ENCODE peak calls at places on chromosomes 13 and 19, in eight cellular contexts. G is heart right ventricle; R is ovary; P is right lobe of liver; C is PC-9; V is effector memory CD4-positive, alpha-beta T cell; H is psoas muscle; A is cardiac muscle cell. J is an unnamed sample. For H3K4me1, the result is how much of the 10 kb centered on the place peaks cover.

GRCh38 chr13:27353166-27353583 is 71.2 kb upstream of the GTF3A start:
- DNase-seq in P (no peak), C (no peak), H (no peak), A (peak), G (no peak), R (no peak), V (no peak), J (no peak)

GRCh38 chr19:42370068-42370520 is 20.0 kb downstream of the CNFN start:
- DNase-seq in G (no peak), A (no peak), V (no peak), R (no peak), H (no peak), C (no peak), P (no peak), J (no peak)

GRCh38 chr19:7751157-7751783 is 3.9 kb upstream of the CD209 start:
- DNase-seq in P (no peak), R (no peak), V (no peak), C (no peak), A (no peak), G (no peak), H (no peak), J (no peak)

GRCh38 chr13:83815598-83815997 is 66.7 kb downstream of the SLITRK1 start:
- DNase-seq in G (no peak), A (no peak), V (no peak), H (no peak), C (no peak), P (no peak), R (no peak), J (no peak)

GRCh38 chr13:42041017-42041683 is 7.3 kb upstream of the DGKH start:
- DNase-seq in C (peak), G (peak), H (peak), P (peak), R (peak), V (no peak), A (peak), J (peak)

GRCh38 chr13:25286308-25286968 is 850 bp downstream of the MTMR6 start:
- DNase-seq in G (peak), A (peak), V (peak), H (no peak), P (peak), C (peak), R (no peak), J (peak)

GRCh38 chr13:28820099-28821051 is at the start of gene MTUS2:
- DNase-seq in V (no peak), H (no peak), A (no peak), G (no peak), P (peak), R (no peak), C (no peak), J (peak)

GRCh38 chr13:70960841-70961443 is 852.7 kb upstream of the KLHL1 start:
- DNase-seq in G (no peak), V (no peak), R (no peak), P (no peak), A (peak), H (no peak), C (peak), J (peak)

GRCh38 chr13:72313546-72313945 is 413.9 kb downstream of the MZT1 start:
- DNase-seq in V (no peak), R (no peak), C (no peak), P (no peak), G (no peak), A (no peak), H (no peak), J (no peak)

GRCh38 chr19:5171711-5172110 is 168.9 kb downstream of the PTPRS start:
- DNase-seq in C (peak), A (peak), P (no peak), V (no peak), G (no peak), H (no peak), R (no peak), J (no peak)

GRCh38 chr19:8017808-8018207 is 12.4 kb upstream of the ELAVL1 start:
- DNase-seq in P (no peak), R (no peak), V (no peak), C (no peak), G (no peak), A (no peak), H (no peak), J (no peak)

GRCh38 chr13:102688306-102688973 is 6.4 kb downstream of the METTL21C start:
- DNase-seq in G (no peak), P (no peak), R (no peak), V (no peak), A (no peak), H (no peak), C (no peak), J (no peak)

GRCh38 chr19:6402834-6403608 is 10.1 kb upstream of the GTF2F1 start:
- DNase-seq in A (peak), V (no peak), C (no peak), H (no peak), P (no peak), R (no peak), G (no peak), J (peak)

GRCh38 chr19:14004619-14005380 is 1.3 kb downstream of the RFX1 start:
- DNase-seq in P (peak), C (no peak), R (no peak), A (peak), H (peak), G (peak), V (no peak), J (peak)

GRCh38 chr13:33199282-33199850 is 86.2 kb downstream of the STARD13 start:
- DNase-seq in R (no peak), G (no peak), P (no peak), V (no peak), H (no peak), A (no peak), C (no peak), J (no peak)

GRCh38 chr13:90968510-90968909 is 379.0 kb upstream of the MIR17HG start:
- DNase-seq in C (peak), G (no peak), A (peak), H (no peak), V (no peak), P (no peak), R (no peak), J (no peak)

GRCh38 chr19:38277969-38278680 is 13.8 kb downstream of the SPINT2 start:
- DNase-seq in C (peak), P (peak), R (peak), G (peak), A (peak), V (no peak), H (peak), J (peak)

GRCh38 chr19:16204005-16204294 is 6.2 kb downstream of the AP1M1 start:
- DNase-seq in R (no peak), A (no peak), G (no peak), H (no peak), V (no peak), P (no peak), C (no peak), J (no peak)
- H3K4me1 ChIP-seq in R (under half), A (under half), G (under half), H (under half), V (under half), P (half or more), C (under half), J (under half)

DNA sequence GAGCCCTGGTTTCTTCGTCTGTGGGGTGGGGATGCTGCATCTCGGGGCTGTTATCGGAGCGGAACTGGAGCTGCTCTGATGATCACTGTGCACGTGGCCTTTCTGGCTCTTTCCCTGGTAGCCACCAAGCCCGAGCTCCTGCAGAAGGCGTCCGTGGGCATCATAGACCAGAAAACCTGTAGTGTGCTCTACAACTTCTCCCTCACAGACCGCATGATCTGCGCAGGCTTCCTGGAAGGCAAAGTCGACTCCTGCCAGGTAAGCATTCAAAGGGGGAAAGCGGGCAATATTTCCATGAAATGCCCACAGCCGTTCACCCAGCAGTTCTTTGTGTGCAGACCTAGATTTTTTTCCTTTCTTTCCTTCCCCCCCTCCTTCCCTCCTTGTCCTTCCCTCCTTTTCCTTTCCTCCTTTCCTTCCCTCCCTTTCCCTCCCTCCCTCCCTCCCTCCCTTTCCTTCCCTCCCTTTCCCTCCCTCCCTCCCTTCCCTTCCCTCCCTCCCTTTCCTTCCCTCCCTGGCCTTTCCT is 9.4 kb downstream of the TIMM13 start:
- DNase-seq in V (no peak), R (no peak), P (no peak), A (no peak), G (no peak), H (no peak), C (no peak), J (no peak)
- H3K4me1 ChIP-seq in V (under half), R (under half), P (under half), A (under half), G (under half), H (under half), C (under half), J (under half)

GRCh38 chr19:1840541-1841115 is 7.7 kb downstream of the REXO1 start:
- DNase-seq in R (no peak), A (peak), C (no peak), H (no peak), V (no peak), G (peak), P (no peak), J (no peak)

GRCh38 chr19:1837222-1837565 is 11.1 kb downstream of the REXO1 start:
- DNase-seq in H (no peak), V (no peak), A (no peak), R (no peak), P (no peak), C (no peak), G (no peak), J (no peak)

GRCh38 chr19:1836458-1837221 is 11.6 kb downstream of the REXO1 start:
- DNase-seq in H (no peak), A (no peak), R (no peak), C (no peak), G (no peak), V (no peak), P (no peak), J (no peak)

GRCh38 chr19:1839658-1840540 is 8.4 kb downstream of the REXO1 start:
- DNase-seq in H (no peak), C (no peak), R (no peak), V (no peak), A (no peak), P (peak), G (no peak), J (no peak)

DNA sequence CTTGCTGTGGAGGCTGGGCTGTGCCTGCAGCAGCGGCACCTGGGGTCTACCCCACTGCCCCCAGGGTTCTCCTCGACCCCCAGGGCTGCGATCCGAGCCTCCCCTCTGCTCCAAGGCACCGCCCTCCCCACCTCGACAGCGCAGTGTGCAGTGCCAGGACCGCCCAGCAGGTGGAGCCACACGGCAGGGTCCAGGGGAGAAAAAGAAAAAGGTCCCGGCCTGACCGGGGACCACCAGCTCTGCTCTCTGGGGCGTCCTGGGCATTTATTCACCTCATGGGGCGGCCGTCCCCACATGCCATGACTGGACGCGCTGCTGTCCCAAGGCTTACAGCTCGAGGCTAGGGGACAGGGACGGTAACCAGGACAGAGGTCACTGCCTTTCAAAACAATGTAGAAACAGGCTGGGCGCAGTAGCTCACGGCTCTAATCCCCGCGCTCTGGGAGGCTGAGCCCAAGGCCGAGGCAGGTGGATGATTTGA is 10.6 kb downstream of the REXO1 start:
- DNase-seq in H (no peak), P (no peak), R (no peak), G (no peak), V (peak), C (peak), A (peak), J (peak)
- H3K4me1 ChIP-seq in H (under half), P (half or more), R (under half), G (half or more), V (under half), C (under half), A (under half), J (half or more)

GRCh38 chr13:75151081-75151643 is 330.8 kb downstream of the TBC1D4 start:
- DNase-seq in R (no peak), C (no peak), A (peak), G (no peak), V (no peak), P (no peak), H (no peak), J (no peak)
- H3K4me1 ChIP-seq in R (under half), C (under half), A (under half), G (under half), V (under half), P (under half), H (under half), J (under half)

GRCh38 chr13:36857273-36857672 is 38.3 kb downstream of the RFXAP start:
- DNase-seq in R (no peak), C (no peak), P (no peak), A (no peak), V (no peak), H (no peak), G (no peak), J (no peak)
- H3K4me1 ChIP-seq in R (under half), C (under half), P (under half), A (under half), V (under half), H (under half), G (under half), J (under half)

GRCh38 chr19:48362716-48363499 is 832 bp downstream of the TMEM143 start:
- DNase-seq in P (peak), H (peak), C (peak), V (peak), R (peak), A (peak), G (peak), J (peak)

GRCh38 chr19:48363500-48363809 is 285 bp downstream of the TMEM143 start:
- DNase-seq in V (no peak), P (peak), A (no peak), R (no peak), H (no peak), G (no peak), C (no peak), J (no peak)

GRCh38 chr19:48364564-48365363 is 597 bp downstream of the SYNGR4 start:
- DNase-seq in H (peak), P (no peak), A (no peak), R (peak), G (peak), V (no peak), C (no peak), J (no peak)

GRCh38 chr19:48365602-48366001 is 1.4 kb downstream of the SYNGR4 start:
- DNase-seq in A (no peak), V (no peak), C (no peak), P (no peak), H (no peak), R (peak), G (no peak), J (no peak)

GRCh38 chr19:48363810-48364563 is at the start of the genes SYNGR4 and TMEM143:
- DNase-seq in H (peak), G (peak), V (peak), C (peak), R (peak), A (peak), P (peak), J (peak)
- H3K4me1 ChIP-seq in H (under half), G (under half), V (under half), C (under half), R (under half), A (under half), P (under half), J (under half)

GRCh38 chr19:15829786-15830185 is 14.3 kb upstream of the OR10H1 start:
- DNase-seq in V (no peak), R (no peak), H (no peak), C (no peak), G (no peak), A (no peak), P (no peak), J (no peak)
- H3K4me1 ChIP-seq in V (under half), R (under half), H (under half), C (half or more), G (under half), A (under half), P (under half), J (under half)

DNA sequence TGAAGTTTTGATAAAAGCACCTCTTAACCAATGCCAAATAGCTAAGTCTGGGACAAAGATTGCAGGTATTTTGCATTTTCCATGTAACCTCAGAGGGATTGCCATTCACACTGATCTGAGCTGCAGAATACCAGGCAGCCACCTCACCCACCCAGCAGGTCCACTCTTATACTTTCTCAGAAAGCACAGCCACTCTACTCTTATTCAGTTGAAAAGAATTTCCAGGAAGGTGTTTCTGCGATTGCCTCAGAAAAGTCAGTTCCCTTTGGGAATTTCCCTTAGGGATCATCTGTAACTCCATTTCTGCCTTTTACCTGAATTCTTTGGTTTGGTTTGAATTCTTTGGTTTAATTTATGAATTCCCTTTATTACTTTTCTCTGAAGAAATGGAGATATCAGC is 909 bp upstream of the ALOX5AP start:
- DNase-seq in G (no peak), R (no peak), C (no peak), A (no peak), P (no peak), H (no peak), V (no peak), J (no peak)
- H3K4me1 ChIP-seq in G (under half), R (under half), C (under half), A (under half), P (under half), H (under half), V (under half), J (under half)

GRCh38 chr19:28394705-28395104 is 818.2 kb downstream of the UQCRFS1 start:
- DNase-seq in H (no peak), C (no peak), A (no peak), G (no peak), R (no peak), P (no peak), V (no peak), J (no peak)
- H3K4me1 ChIP-seq in H (under half), C (under half), A (under half), G (under half), R (under half), P (under half), V (under half), J (under half)

J was measured in body of pancreas.